ENCODE peak calls at places on chromosomes 16 and 17, in seven cellular contexts. V is mesenchymal stem cell; G is GM23248; O is iris pigment epithelial cell; R is activated CD4-positive, alpha-beta T cell treated with anti-CD3 and anti-CD28 coated beads, Interleukin-2, amount 50 U/mL, for 1 hour; Q is AG10803; P is stimulated activated CD4-positive, alpha-beta T cell treated with anti-CD3 and anti-CD28 coated beads, Interleukin-2, amount 100 ng/mL, for 24 hours. Z is an unnamed sample.

GRCh38 chr17:72972263-72972951 is 120.1 kb downstream of the SLC39A11 start:
- DNase-seq in V (no peak), G (no peak), O (no peak), R (no peak), Q (no peak), P (no peak), Z (no peak)

GRCh38 chr17:78957076-78957475 is 22.6 kb downstream of the LGALS3BP start:
- DNase-seq in V (no peak), G (peak; percentile 71), O (peak; percentile 27), R (no peak), Q (peak; percentile 33), P (no peak), Z (no peak)

GRCh38 chr16:59635674-59636073 is 901.6 kb upstream of the GOT2 start:
- DNase-seq in V (peak; percentile 34), G (peak; percentile 21), O (peak; percentile 37), R (no peak), Q (peak; percentile 48), P (no peak), Z (no peak)

GRCh38 chr16:88685156-88686061 is 898 bp downstream of the SNAI3 start:
- DNase-seq in V (peak; percentile 70), G (peak; percentile 86), O (peak; percentile 66), R (peak; percentile 67), Q (peak; percentile 51), P (peak; percentile 78), Z (peak; percentile 64)

GRCh38 chr17:45341389-45342158 is 24.8 kb upstream of the MAP3K14 start:
- DNase-seq in V (peak; percentile 80), G (peak; percentile 94), O (peak; percentile 83), R (no peak), Q (peak; percentile 88), P (no peak), Z (no peak)

GRCh38 chr17:77961741-77962140 is 3.2 kb downstream of the TNRC6C start:
- DNase-seq in V (no peak), G (no peak), O (no peak), R (no peak), Q (no peak), P (no peak), Z (no peak)

GRCh38 chr16:81716478-81717210 is 62.4 kb upstream of the PLCG2 start:
- DNase-seq in V (no peak), G (no peak), O (no peak), R (no peak), Q (no peak), P (peak; percentile 32), Z (peak; percentile 15)

GRCh38 chr16:2008631-2009301 is 855 bp downstream of the ZNF598 start:
- DNase-seq in V (peak; percentile 67), G (peak; percentile 84), O (peak; percentile 70), R (no peak), Q (peak; percentile 62), P (peak; percentile 60), Z (no peak)

GRCh38 chr17:1108560-1108809 is 71.3 kb downstream of the ABR start:
- DNase-seq in V (peak; percentile 37), G (no peak), O (no peak), R (no peak), Q (no peak), P (no peak), Z (no peak)

GRCh38 chr17:60277258-60277657 is 114.7 kb downstream of the USP32 start:
- DNase-seq in V (no peak), G (no peak), O (no peak), R (no peak), Q (no peak), P (no peak), Z (no peak)

GRCh38 chr16:70678898-70679652 is 6.8 kb downstream of the MTSS2 start:
- DNase-seq in V (no peak), G (no peak), O (no peak), R (no peak), Q (no peak), P (no peak), Z (no peak)

GRCh38 chr17:68600881-68601564 is at the start of gene FAM20A:
- DNase-seq in V (peak; percentile 16), G (peak; percentile 69), O (no peak), R (no peak), Q (peak; percentile 34), P (peak; percentile 27), Z (no peak)

GRCh38 chr17:50935201-50936124 is 69.3 kb upstream of the TOB1 start:
- DNase-seq in V (no peak), G (no peak), O (no peak), R (no peak), Q (no peak), P (no peak), Z (no peak)

GRCh38 chr17:18033442-18034099 is 5.4 kb downstream of the ATPAF2 start:
- DNase-seq in V (peak; percentile 88), G (peak; percentile 93), O (peak; percentile 86), R (peak; percentile 30), Q (peak; percentile 87), P (peak; percentile 32), Z (peak; percentile 31)

GRCh38 chr17:82112866-82113390 is 14.9 kb upstream of the FASN start:
- DNase-seq in V (no peak), G (no peak), O (no peak), R (no peak), Q (no peak), P (no peak), Z (no peak)

GRCh38 chr16:83494459-83494858 is 313.3 kb upstream of the HSBP1 start:
- DNase-seq in V (no peak), G (no peak), O (no peak), R (no peak), Q (no peak), P (no peak), Z (no peak)

GRCh38 chr16:49754495-49755290 is 101.2 kb downstream of the ZNF423 start:
- DNase-seq in V (peak; percentile 17), G (peak; percentile 62), O (peak; percentile 20), R (no peak), Q (peak; percentile 10), P (no peak), Z (no peak)

GRCh38 chr16:81500833-81501521 is 56.4 kb downstream of the CMIP start:
- DNase-seq in V (peak; percentile 95), G (no peak), O (peak; percentile 87), R (no peak), Q (peak; percentile 71), P (no peak), Z (no peak)

GRCh38 chr16:58034786-58035185 is 9.2 kb downstream of the MMP15 start:
- DNase-seq in V (no peak), G (no peak), O (no peak), R (no peak), Q (no peak), P (no peak), Z (no peak)

GRCh38 chr16:75576384-75576811 is 10.2 kb downstream of the GABARAPL2 start:
- DNase-seq in V (no peak), G (no peak), O (no peak), R (no peak), Q (no peak), P (no peak), Z (no peak)

GRCh38 chr17:27807567-27808470 is 7.5 kb upstream of the NOS2 start:
- DNase-seq in V (no peak), G (no peak), O (no peak), R (peak; percentile 42), Q (no peak), P (peak; percentile 48), Z (peak; percentile 52)

GRCh38 chr17:79487149-79487548 is 123.7 kb downstream of the RBFOX3 start:
- DNase-seq in V (no peak), G (no peak), O (no peak), R (no peak), Q (no peak), P (no peak), Z (no peak)

GRCh38 chr16:35210681-35211433 is 1751.4 kb downstream of the TP53TG3F start:
- DNase-seq in V (no peak), G (no peak), O (no peak), R (no peak), Q (no peak), P (no peak), Z (no peak)

GRCh38 chr17:39239640-39240314 is 14.0 kb upstream of the STAC2 start:
- DNase-seq in V (no peak), G (no peak), O (peak; percentile 15), R (peak; percentile 70), Q (no peak), P (peak; percentile 77), Z (peak; percentile 58)

GRCh38 chr16:85983606-85984005 is 84.6 kb downstream of the IRF8 start:
- DNase-seq in V (no peak), G (no peak), O (no peak), R (no peak), Q (no peak), P (no peak), Z (no peak)

GRCh38 chr16:29775742-29776408 is 2.2 kb upstream of the ZG16 start:
- DNase-seq in V (peak; percentile 32), G (peak; percentile 43), O (peak; percentile 43), R (no peak), Q (no peak), P (no peak), Z (no peak)

GRCh38 chr16:87169509-87169985 is 147.6 kb downstream of the C16orf95 start:
- DNase-seq in V (no peak), G (peak; percentile 61), O (peak; percentile 29), R (no peak), Q (peak; percentile 37), P (no peak), Z (no peak)

GRCh38 chr17:76872221-76872873 is 4.1 kb downstream of the MGAT5B start:
- DNase-seq in V (peak; percentile 94), G (peak; percentile 96), O (peak; percentile 96), R (no peak), Q (peak; percentile 90), P (peak; percentile 7), Z (no peak)

GRCh38 chr17:76614912-76615617 is 28.5 kb downstream of the ST6GALNAC1 start:
- DNase-seq in V (no peak), G (no peak), O (no peak), R (no peak), Q (no peak), P (no peak), Z (no peak)

Z was measured in stimulated activated naive CD4-positive, alpha-beta T cell treated with Interleukin-2 at 50 U/mL for 16 hours.